ENCODE peak calls at places on chromosomes 7 and 10, in four cellular contexts. M, X, Y and D are unnamed samples.
A peak's percentile ranks its signal among the peaks of the same experiment; 100 is the strongest.

GRCh38 chr10:46062735-46063428 is 16.8 kb upstream of the MSMB start:
- DNase-seq in M (no peak), X (no peak), Y (no peak), D (no peak)

GRCh38 chr10:88042162-88043100 is 179.0 kb downstream of the PTEN start:
- DNase-seq in M (no peak), X (no peak), Y (peak; percentile 63), D (no peak)

GRCh38 chr10:18409599-18410397 is 241.6 kb downstream of the NSUN6 start:
- DNase-seq in M (no peak), X (no peak), Y (no peak), D (no peak)

GRCh38 chr10:12533723-12534122 is 184.4 kb downstream of the CAMK1D start:
- DNase-seq in M (no peak), X (no peak), Y (no peak), D (no peak)

GRCh38 chr10:104080762-104081161 is 4.9 kb downstream of the COL17A1 start:
- DNase-seq in M (no peak), X (peak; percentile 20), Y (peak; percentile 47), D (no peak)

GRCh38 chr10:75265856-75266255 is 30.1 kb upstream of the COMTD1 start:
- DNase-seq in M (no peak), X (no peak), Y (no peak), D (no peak)

GRCh38 chr7:57407125-57407524 is 42.9 kb upstream of the ZNF716 start:
- DNase-seq in M (no peak), X (no peak), Y (no peak), D (no peak)

GRCh38 chr10:73746721-73747120 is 2.5 kb downstream of the SEC24C start:
- DNase-seq in M (no peak), X (no peak), Y (no peak), D (no peak)

GRCh38 chr10:49395741-49396665 is at the start of gene DRGX:
- DNase-seq in M (no peak), X (no peak), Y (no peak), D (no peak)

GRCh38 chr7:114175140-114175539 is 239.5 kb upstream of the FOXP2 start:
- DNase-seq in M (no peak), X (no peak), Y (no peak), D (no peak)

GRCh38 chr7:122143376-122143750 is 686 bp downstream of the AASS start:
- DNase-seq in M (no peak), X (no peak), Y (peak; percentile 33), D (peak; percentile 17)

GRCh38 chr7:91683823-91684222 is 196.7 kb downstream of the MTERF1 start:
- DNase-seq in M (no peak), X (no peak), Y (no peak), D (no peak)

GRCh38 chr10:123446449-123447156 is 219.6 kb upstream of the GPR26 start:
- DNase-seq in M (no peak), X (no peak), Y (no peak), D (no peak)

GRCh38 chr7:964401-965231 is 10.1 kb upstream of the ADAP1 start:
- DNase-seq in M (no peak), X (no peak), Y (no peak), D (peak; percentile 68)

GRCh38 chr7:51158742-51159441 is 157.7 kb downstream of the COBL start:
- DNase-seq in M (no peak), X (no peak), Y (no peak), D (no peak)

GRCh38 chr7:28700084-28700483 is 258.0 kb downstream of the TRIL start:
- DNase-seq in M (no peak), X (no peak), Y (no peak), D (no peak)

GRCh38 chr7:781936-782529 is 50.2 kb upstream of the SUN1 start:
- DNase-seq in M (no peak), X (no peak), Y (no peak), D (no peak)

GRCh38 chr10:129530486-129531065 is 63.5 kb downstream of the MGMT start:
- DNase-seq in M (no peak), X (no peak), Y (no peak), D (no peak)

GRCh38 chr7:131008840-131009651 is 275.0 kb upstream of the KLF14 start:
- DNase-seq in M (no peak), X (no peak), Y (no peak), D (no peak)

GRCh38 chr10:128483216-128483615 is 357.0 kb upstream of the MKI67 start:
- DNase-seq in M (no peak), X (no peak), Y (no peak), D (no peak)

GRCh38 chr10:6478722-6479121 is 101.4 kb downstream of the PRKCQ start:
- DNase-seq in M (no peak), X (no peak), Y (no peak), D (no peak)

GRCh38 chr10:124842721-124843120 is 41.1 kb downstream of the ABRAXAS2 start:
- DNase-seq in M (no peak), X (no peak), Y (no peak), D (no peak)

GRCh38 chr7:158124671-158125079 is 462.9 kb downstream of the PTPRN2 start:
- DNase-seq in M (no peak), X (no peak), Y (no peak), D (no peak)

GRCh38 chr7:24038993-24039392 is 245.0 kb upstream of the NPY start:
- DNase-seq in M (no peak), X (no peak), Y (no peak), D (no peak)

GRCh38 chr7:158407581-158408331 is 179.9 kb downstream of the PTPRN2 start:
- DNase-seq in M (no peak), X (peak; percentile 34), Y (no peak), D (no peak)

GRCh38 chr10:25982107-25982506 is 48.1 kb downstream of the MYO3A start:
- DNase-seq in M (no peak), X (no peak), Y (no peak), D (no peak)

GRCh38 chr7:28433604-28434254 is 21.4 kb downstream of the CREB5 start:
- DNase-seq in M (no peak), X (no peak), Y (peak; percentile 18), D (peak; percentile 23)

GRCh38 chr10:51422311-51423120 is 276.9 kb downstream of the CSTF2T start:
- DNase-seq in M (peak; percentile 28), X (peak; percentile 13), Y (peak; percentile 75), D (peak; percentile 60)

GRCh38 chr10:15712903-15713302 is 6.8 kb downstream of the ITGA8 start:
- DNase-seq in M (no peak), X (no peak), Y (no peak), D (no peak)

GRCh38 chr10:77180104-77180503 is 457.5 kb downstream of the KCNMA1 start:
- DNase-seq in M (no peak), X (no peak), Y (no peak), D (no peak)

GRCh38 chr7:143381427-143382125 is 431 bp downstream of the ZYX start:
- DNase-seq in M (no peak), X (no peak), Y (peak; percentile 82), D (peak; percentile 98)

GRCh38 chr7:142412551-142413193 is 154.8 kb upstream of the PRSS58 start:
- DNase-seq in M (no peak), X (peak; percentile 49), Y (no peak), D (no peak)

GRCh38 chr10:106972381-106972780 is 192.1 kb downstream of the SORCS1 start:
- DNase-seq in M (no peak), X (no peak), Y (no peak), D (no peak)

GRCh38 chr10:106973301-106973700 is 191.2 kb downstream of the SORCS1 start:
- DNase-seq in M (no peak), X (no peak), Y (no peak), D (no peak)

GRCh38 chr10:106978746-106979145 is 185.8 kb downstream of the SORCS1 start:
- DNase-seq in M (no peak), X (no peak), Y (no peak), D (no peak)

GRCh38 chr10:106971411-106971831 is 193.1 kb downstream of the SORCS1 start:
- DNase-seq in M (no peak), X (no peak), Y (no peak), D (no peak)

GRCh38 chr10:106973716-106974115 is 190.8 kb downstream of the SORCS1 start:
- DNase-seq in M (no peak), X (no peak), Y (no peak), D (no peak)
- TF ChIP-seq POLR2A in M (no peak), X (no peak), Y (no peak), D (no peak)

DNA sequence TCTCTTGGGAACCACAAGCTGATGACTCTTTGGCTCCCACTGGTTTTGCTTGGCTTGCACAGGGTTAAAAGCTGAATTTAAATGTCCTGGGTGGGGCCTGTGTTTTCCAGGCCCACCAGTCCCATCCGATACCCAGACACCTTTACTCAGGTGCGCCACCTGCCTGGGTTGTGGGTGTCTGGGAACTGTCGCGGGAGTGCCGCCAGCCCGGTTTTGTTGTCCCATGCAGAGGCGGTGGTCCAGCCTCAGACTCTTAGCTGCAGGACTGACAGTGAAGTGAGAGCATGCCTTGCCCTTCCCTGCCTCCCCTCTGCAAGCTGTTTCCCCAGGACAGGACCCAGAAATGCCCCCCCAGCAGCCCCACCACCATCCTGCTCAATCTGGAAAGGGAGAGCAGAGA is 255.6 kb upstream of the ZNF32 start:
- DNase-seq in M (no peak), X (no peak), Y (no peak), D (no peak)
- TF ChIP-seq CTCF in M (no peak), X (no peak), Y (no peak), D (no peak)

GRCh38 chr10:98457762-98458161 is 11.0 kb upstream of the HPS1 start:
- DNase-seq in M (no peak), X (no peak), Y (no peak), D (no peak)
- TF ChIP-seq POLR2A in M (no peak), X (no peak), Y (no peak), D (no peak)

GRCh38 chr10:118835682-118836326 is 81.0 kb upstream of the CACUL1 start:
- DNase-seq in M (no peak), X (peak; percentile 35), Y (peak; percentile 74), D (peak; percentile 45)
- TF ChIP-seq CTCF in M (no peak), X (no peak), Y (no peak), D (no peak)

GRCh38 chr10:133295426-133296320 is 13.0 kb downstream of the TUBGCP2 start:
- DNase-seq in M (no peak), X (no peak), Y (no peak), D (no peak)
- TF ChIP-seq POLR2A in M (no peak), X (no peak), Y (no peak), D (no peak)

DNA sequence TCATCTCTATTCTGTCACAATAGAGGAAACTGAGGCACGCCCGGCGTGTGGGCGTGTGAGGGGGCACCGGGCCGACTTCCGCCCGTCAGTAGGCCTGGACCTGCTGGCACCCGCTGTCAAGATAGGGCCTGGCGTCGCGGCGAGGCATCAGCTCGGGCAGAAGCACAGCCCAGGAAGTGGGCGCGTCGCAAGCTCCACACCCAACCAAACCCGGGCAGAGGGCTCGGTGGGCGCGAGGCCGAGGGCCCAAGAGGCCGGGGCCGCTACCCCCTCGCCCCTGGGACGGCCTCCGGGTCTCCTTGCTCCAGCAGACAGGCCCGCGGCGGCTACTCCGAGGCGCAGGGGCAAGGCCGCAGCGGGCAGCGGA is 91.2 kb downstream of the SPAG6 start:
- DNase-seq in M (peak; percentile 69), X (no peak), Y (no peak), D (no peak)
- TF ChIP-seq CTCF in M (no peak), X (no peak), Y (no peak), D (no peak)

GRCh38 chr10:72235544-72236279 is 19.6 kb upstream of the ASCC1 start:
- DNase-seq in M (no peak), X (no peak), Y (no peak), D (no peak)
- TF ChIP-seq POLR2A in M (no peak), X (no peak), Y (no peak), D (no peak)